ENCODE peak calls at places on chromosomes 5 and 9, in four cellular contexts. L is AG20443, A is mucosa of gallbladder, R is ureter. Z is an unnamed sample.

GRCh38 chr5:159854916-159855315 is 61.4 kb upstream of the ADRA1B start:
- DNase-seq in A (no peak), R (no peak), L (peak; percentile 32), Z (no peak)

GRCh38 chr5:150654181-150654580 is 6.9 kb upstream of the MYOZ3 start:
- DNase-seq in L (no peak), R (no peak), A (no peak), Z (no peak)

GRCh38 chr9:27394154-27394825 is 97.3 kb upstream of the EQTN start:
- DNase-seq in A (no peak), L (no peak), R (no peak), Z (no peak)

GRCh38 chr5:107203231-107203630 is 467.5 kb downstream of the EFNA5 start:
- DNase-seq in R (no peak), A (no peak), L (no peak), Z (no peak)

GRCh38 chr9:132204883-132205282 is 43.0 kb downstream of the NTNG2 start:
- DNase-seq in L (no peak), A (no peak), R (no peak), Z (no peak)

GRCh38 chr9:120386390-120387131 is 193.4 kb downstream of the CDK5RAP2 start:
- DNase-seq in R (no peak), A (no peak), L (no peak), Z (no peak)

GRCh38 chr5:132814441-132815294 is 1.6 kb downstream of the SOWAHA start:
- DNase-seq in R (no peak), A (no peak), L (no peak), Z (no peak)

GRCh38 chr9:38643456-38644173 is 23.2 kb upstream of the ANKRD18A start:
- DNase-seq in R (no peak), L (no peak), A (no peak), Z (no peak)

GRCh38 chr5:141002667-141002965 is 36.3 kb downstream of the PCDHAC2 start:
- DNase-seq in L (no peak), R (no peak), A (no peak), Z (no peak)

GRCh38 chr9:125889524-125890473 is 142.6 kb downstream of the PBX3 start:
- DNase-seq in R (peak; percentile 45), L (peak; percentile 74), A (no peak), Z (peak; percentile 82)

GRCh38 chr9:86901511-86901910 is 45.8 kb downstream of the GAS1 start:
- DNase-seq in L (no peak), A (no peak), R (no peak), Z (no peak)

GRCh38 chr5:143536364-143536763 is 132.9 kb upstream of the NR3C1 start:
- DNase-seq in A (no peak), R (no peak), L (peak; percentile 93), Z (no peak)

GRCh38 chr5:158203256-158203655 is 344.3 kb upstream of the CLINT1 start:
- DNase-seq in R (no peak), A (no peak), L (no peak), Z (no peak)

GRCh38 chr5:73338201-73339126 is 110.1 kb downstream of the FOXD1 start:
- DNase-seq in R (no peak), A (no peak), L (peak; percentile 74), Z (no peak)

GRCh38 chr5:31809037-31809910 is 170.3 kb downstream of the PDZD2 start:
- DNase-seq in R (peak; percentile 61), L (peak; percentile 85), A (peak; percentile 71), Z (peak; percentile 78)

GRCh38 chr9:90851444-90851843 is 49.8 kb downstream of the SYK start:
- DNase-seq in L (no peak), R (peak; percentile 29), A (no peak), Z (no peak)

GRCh38 chr9:131217321-131218031 is 58.8 kb downstream of the FAM78A start:
- DNase-seq in A (no peak), L (no peak), R (no peak), Z (no peak)

GRCh38 chr9:132160802-132161742 is 786 bp upstream of the NTNG2 start:
- DNase-seq in R (no peak), A (peak; percentile 21), L (peak; percentile 68), Z (peak; percentile 38)

GRCh38 chr5:150637245-150638052 is 3.0 kb upstream of the SYNPO start:
- DNase-seq in R (no peak), L (peak; percentile 89), A (peak; percentile 53), Z (no peak)

GRCh38 chr5:54905942-54906537 is 79.4 kb downstream of the ESM1 start:
- DNase-seq in L (peak; percentile 71), A (peak; percentile 71), R (peak; percentile 62), Z (peak; percentile 68)

GRCh38 chr5:147669113-147669869 is 113.2 kb downstream of the JAKMIP2 start:
- DNase-seq in L (no peak), A (no peak), R (no peak), Z (no peak)

GRCh38 chr9:70232476-70232875 is 26.3 kb upstream of the SMC5 start:
- DNase-seq in A (no peak), R (no peak), L (no peak), Z (no peak)

GRCh38 chr5:91443761-91444467 is 60.8 kb upstream of the ARRDC3 start:
- DNase-seq in A (no peak), L (no peak), R (no peak), Z (no peak)

GRCh38 chr9:31137151-31137849 is 1247.1 kb upstream of the ACO1 start:
- DNase-seq in L (peak; percentile 22), A (no peak), R (no peak), Z (no peak)

GRCh38 chr5:3954189-3954588 is 358.6 kb downstream of the IRX1 start:
- DNase-seq in L (no peak), A (no peak), R (no peak), Z (no peak)

GRCh38 chr9:10488937-10489336 is 123.9 kb downstream of the PTPRD start:
- DNase-seq in L (no peak), R (no peak), A (no peak), Z (no peak)

GRCh38 chr5:77906806-77907205 is 130.7 kb upstream of the TBCA start:
- DNase-seq in R (no peak), L (peak; percentile 14), A (no peak), Z (no peak)

GRCh38 chr5:112210430-112211005 is 208.6 kb downstream of the EPB41L4A start:
- DNase-seq in R (no peak), L (peak; percentile 23), A (peak; percentile 40), Z (peak; percentile 52)

GRCh38 chr9:24293391-24293790 is 252.3 kb downstream of the IZUMO3 start:
- DNase-seq in A (no peak), R (no peak), L (no peak), Z (no peak)

GRCh38 chr5:131754363-131754762 is 42.5 kb downstream of the FNIP1 start:
- DNase-seq in L (no peak), A (no peak), R (no peak), Z (no peak)

GRCh38 chr5:113474100-113474700 is 14.1 kb downstream of the MCC start:
- DNase-seq in R (no peak), L (no peak), A (no peak), Z (no peak)

GRCh38 chr9:99373912-99374311 is 151.8 kb downstream of the SEC61B start:
- DNase-seq in L (no peak), R (no peak), A (no peak), Z (peak; percentile 36)

GRCh38 chr5:135695656-135696055 is 116.9 kb upstream of the CXCL14 start:
- DNase-seq in A (no peak), L (no peak), R (no peak), Z (no peak)

GRCh38 chr9:79581794-79582193 is 10.0 kb downstream of the TLE4 start:
- DNase-seq in R (no peak), A (no peak), L (peak; percentile 71), Z (peak; percentile 57)

GRCh38 chr9:132615822-132616221 is 33.4 kb downstream of the BARHL1 start:
- DNase-seq in L (no peak), R (no peak), A (no peak), Z (no peak)

GRCh38 chr5:74642543-74642863 is 2.0 kb upstream of the ENC1 start:
- DNase-seq in A (no peak), R (no peak), L (no peak), Z (no peak)

GRCh38 chr9:134293576-134294227 is 32.6 kb upstream of the RXRA start:
- DNase-seq in R (no peak), A (no peak), L (peak; percentile 81), Z (peak; percentile 91)

Z was measured in posterior cingulate gyrus.